ENCODE peak calls at places on chromosome 19, in six cellular contexts. O, F, N, L, S and C are unnamed samples. For H3K9me3, the result is how much of the 10 kb centered on the place peaks cover.

GRCh38 chr19:8500158-8500557 is 2.3 kb downstream of the PRAM1 start:
- DNase-seq in O (no peak), F (no peak), N (no peak), L (no peak), S (no peak), C (no peak)

GRCh38 chr19:34228762-34229161 is 25.6 kb upstream of the GARRE1 start:
- DNase-seq in O (no peak), F (no peak), N (no peak), L (no peak), S (no peak), C (no peak)

GRCh38 chr19:15297416-15298224 is 34.7 kb downstream of the BRD4 start:
- DNase-seq in O (no peak), F (peak), N (no peak), L (no peak), S (no peak), C (no peak)

GRCh38 chr19:7852851-7853759 is 21.1 kb downstream of the PRR36 start:
- DNase-seq in O (peak), F (peak), N (peak), L (no peak), S (peak), C (peak)

GRCh38 chr19:737591-738093 is 13.3 kb upstream of the MISP start:
- DNase-seq in O (peak), F (peak), N (no peak), L (no peak), S (no peak), C (no peak)

GRCh38 chr19:14434543-14435319 is 1.6 kb downstream of the PKN1 start:
- DNase-seq in O (no peak), F (peak), N (peak), L (peak), S (peak), C (peak)

GRCh38 chr19:46490774-46491173 is 4.9 kb downstream of the PNMA8B start:
- DNase-seq in O (no peak), F (no peak), N (no peak), L (no peak), S (no peak), C (no peak)

GRCh38 chr19:4375164-4375619 is 25.2 kb downstream of the SH3GL1 start:
- DNase-seq in O (no peak), F (no peak), N (peak), L (no peak), S (no peak), C (no peak)

GRCh38 chr19:47509973-47510372 is 4.9 kb downstream of the NAPA start:
- DNase-seq in O (no peak), F (no peak), N (no peak), L (peak), S (peak), C (no peak)

GRCh38 chr19:41575998-41576397 is at the start of gene CEACAM21:
- DNase-seq in O (peak), F (peak), N (no peak), L (peak), S (peak), C (peak)

GRCh38 chr19:28397311-28397710 is 815.6 kb downstream of the UQCRFS1 start:
- DNase-seq in O (no peak), F (no peak), N (no peak), L (no peak), S (no peak), C (no peak)

GRCh38 chr19:33281296-33281926 is 20.9 kb downstream of the CEBPA start:
- DNase-seq in O (no peak), F (no peak), N (no peak), L (no peak), S (no peak), C (no peak)

GRCh38 chr19:2711175-2711936 is 8.9 kb upstream of the GNG7 start:
- DNase-seq in O (peak), F (peak), N (no peak), L (no peak), S (no peak), C (no peak)

GRCh38 chr19:55146078-55146647 is 2.8 kb downstream of the TNNT1 start:
- DNase-seq in O (no peak), F (no peak), N (no peak), L (no peak), S (no peak), C (no peak)

GRCh38 chr19:1991018-1991390 is 24.5 kb downstream of the BTBD2 start:
- DNase-seq in O (no peak), F (no peak), N (no peak), L (no peak), S (no peak), C (no peak)

GRCh38 chr19:1455002-1455335 is 5.0 kb downstream of the APC2 start:
- DNase-seq in O (peak), F (no peak), N (no peak), L (no peak), S (no peak), C (no peak)

GRCh38 chr19:45558399-45558878 is 26.2 kb downstream of the OPA3 start:
- DNase-seq in O (peak), F (peak), N (no peak), L (no peak), S (peak), C (peak)

GRCh38 chr19:4575267-4575793 is 15.8 kb upstream of the SEMA6B start:
- DNase-seq in O (no peak), F (no peak), N (peak), L (peak), S (peak), C (peak)

GRCh38 chr19:44663996-44664395 is 7.3 kb upstream of the CEACAM19 start:
- DNase-seq in O (no peak), F (no peak), N (no peak), L (no peak), S (no peak), C (no peak)

GRCh38 chr19:38142176-38143035 is 81.6 kb downstream of the DPF1 start:
- DNase-seq in O (peak), F (no peak), N (peak), L (peak), S (peak), C (peak)

GRCh38 chr19:19040417-19040816 is 7.0 kb downstream of the ARMC6 start:
- DNase-seq in O (no peak), F (no peak), N (peak), L (no peak), S (peak), C (peak)

GRCh38 chr19:1106841-1107654 is 3.3 kb downstream of the GPX4 start:
- DNase-seq in O (no peak), F (peak), N (no peak), L (no peak), S (no peak), C (no peak)

GRCh38 chr19:19209372-19209771 is 2.4 kb upstream of the NCAN start:
- DNase-seq in O (no peak), F (no peak), N (no peak), L (no peak), S (no peak), C (no peak)

GRCh38 chr19:55439052-55439451 is 4.0 kb downstream of the SHISA7 start:
- DNase-seq in O (no peak), F (no peak), N (no peak), L (no peak), S (no peak), C (no peak)

GRCh38 chr19:32373614-32374295 is 28.3 kb downstream of the ZNF507 start:
- DNase-seq in O (no peak), F (no peak), N (no peak), L (peak), S (peak), C (no peak)

GRCh38 chr19:33443638-33444195 is 70.2 kb downstream of the CEBPG start:
- DNase-seq in O (no peak), F (peak), N (no peak), L (no peak), S (no peak), C (no peak)

GRCh38 chr19:46603752-46604241 is 2.7 kb downstream of the CALM3 start:
- DNase-seq in O (peak), F (peak), N (no peak), L (no peak), S (no peak), C (peak)

GRCh38 chr19:29171525-29171924 is 41.4 kb downstream of the UQCRFS1 start:
- DNase-seq in O (no peak), F (no peak), N (no peak), L (no peak), S (no peak), C (no peak)

GRCh38 chr19:19656451-19657396 is 6.8 kb downstream of the ATP13A1 start:
- DNase-seq in O (no peak), F (peak), N (peak), L (no peak), S (no peak), C (no peak)

GRCh38 chr19:29277107-29277506 is 64.2 kb upstream of the UQCRFS1 start:
- DNase-seq in O (peak), F (peak), N (no peak), L (no peak), S (no peak), C (no peak)

GRCh38 chr19:4225902-4226301 is 3.4 kb upstream of the EBI3 start:
- DNase-seq in O (no peak), F (no peak), N (no peak), L (no peak), S (no peak), C (no peak)

GRCh38 chr19:40035996-40036395 is 20.0 kb downstream of the ZNF780B start:
- DNase-seq in O (no peak), F (no peak), N (no peak), L (no peak), S (no peak), C (no peak)
- H3K9me3 ChIP-seq in O (half or more), F (half or more), N (under half), L (half or more), S (half or more), C (under half)

DNA sequence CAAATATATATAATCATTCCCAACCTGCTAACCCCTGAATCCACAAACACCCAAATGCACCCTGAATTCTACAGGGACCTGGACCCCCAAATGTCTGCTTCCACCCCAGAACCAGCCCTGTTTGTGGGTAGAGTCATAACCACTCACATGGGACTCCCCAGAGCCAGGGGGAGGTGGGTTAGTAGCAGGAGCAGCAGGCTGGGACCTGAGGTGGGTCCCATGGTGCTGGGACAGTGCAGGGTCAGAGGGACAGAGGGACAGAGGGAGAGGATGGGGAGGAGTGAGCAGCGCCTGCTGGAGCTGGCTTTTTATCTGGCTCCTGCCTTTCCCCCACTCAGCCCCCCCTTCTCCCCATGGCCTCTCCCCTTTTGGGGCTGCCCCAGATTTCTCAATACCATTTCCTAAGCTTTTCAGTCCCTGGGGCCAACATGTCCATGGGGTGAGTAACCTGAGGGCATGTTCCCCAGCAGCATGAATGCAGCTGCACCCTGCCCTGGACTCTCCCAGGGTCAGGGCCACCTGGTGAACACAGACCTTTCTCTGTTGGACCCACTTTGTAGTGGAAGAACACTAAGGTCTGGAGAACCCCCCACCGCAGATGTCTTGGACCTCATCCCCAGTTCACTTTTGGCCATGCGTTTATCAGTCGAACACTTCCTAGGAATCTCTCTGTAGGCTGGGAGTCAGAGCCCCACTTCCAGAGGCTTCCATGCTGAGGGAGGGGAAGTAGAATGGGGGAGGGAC is at the start of gene C3:
- DNase-seq in O (no peak), F (no peak), N (peak), L (peak), S (peak), C (peak)
- H3K4me3 ChIP-seq in O (peak), F (no peak), N (peak), L (no peak), S (peak), C (no peak)

DNA sequence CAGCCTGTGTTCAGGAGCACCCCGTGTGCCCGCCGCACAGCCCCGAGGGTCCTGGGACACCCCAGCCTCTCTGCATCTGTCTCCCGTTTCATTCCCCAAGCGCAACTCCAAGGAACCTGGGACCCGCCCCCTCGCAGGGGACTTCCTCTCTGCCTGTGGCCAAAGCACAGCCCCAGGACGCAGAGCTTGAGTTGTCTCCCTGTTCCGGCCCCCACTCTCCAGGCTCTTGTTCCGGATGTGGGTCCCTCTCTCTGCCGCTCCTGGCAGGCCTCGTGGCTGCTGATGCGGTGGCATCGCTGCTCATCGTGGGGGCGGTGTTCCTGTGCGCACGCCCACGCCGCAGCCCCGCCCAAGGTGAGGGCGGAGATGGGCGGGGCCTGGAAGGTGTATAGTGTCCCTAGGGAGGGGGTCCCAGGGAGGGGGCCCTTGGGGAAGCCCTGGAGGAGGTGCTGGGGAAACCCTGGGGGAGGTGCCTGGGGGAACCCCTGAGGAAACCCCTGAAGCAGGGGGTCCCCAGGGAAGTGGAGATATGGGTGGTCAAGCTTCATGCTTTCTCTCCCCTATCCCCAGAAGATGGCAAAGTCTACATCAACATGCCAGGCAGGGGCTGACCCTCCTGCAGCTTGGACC is 1.3 kb downstream of the HCST start:
- DNase-seq in O (peak), F (peak), N (peak), L (peak), S (peak), C (peak)
- TF ChIP-seq POLR2A in O (peak), F (peak), N (no peak), L (peak), S (no peak), C (no peak)

GRCh38 chr19:49193822-49194394 is 36.3 kb downstream of the TRPM4 start:
- DNase-seq in O (no peak), F (no peak), N (no peak), L (no peak), S (no peak), C (no peak)
- H3K9me3 ChIP-seq in O (under half), F (under half), N (under half), L (under half), S (under half), C (under half)

GRCh38 chr19:51339313-51339686 is 2.6 kb downstream of the VSIG10L start:
- DNase-seq in O (no peak), F (no peak), N (no peak), L (no peak), S (no peak), C (no peak)

GRCh38 chr19:51337141-51337860 is 4.6 kb downstream of the VSIG10L start:
- DNase-seq in O (no peak), F (no peak), N (no peak), L (no peak), S (no peak), C (no peak)

GRCh38 chr19:51338563-51339312 is 3.2 kb downstream of the VSIG10L start:
- DNase-seq in O (peak), F (peak), N (peak), L (peak), S (peak), C (peak)

GRCh38 chr19:51339687-51340656 is 2.0 kb downstream of the VSIG10L start:
- DNase-seq in O (peak), F (peak), N (peak), L (peak), S (peak), C (peak)

DNA sequence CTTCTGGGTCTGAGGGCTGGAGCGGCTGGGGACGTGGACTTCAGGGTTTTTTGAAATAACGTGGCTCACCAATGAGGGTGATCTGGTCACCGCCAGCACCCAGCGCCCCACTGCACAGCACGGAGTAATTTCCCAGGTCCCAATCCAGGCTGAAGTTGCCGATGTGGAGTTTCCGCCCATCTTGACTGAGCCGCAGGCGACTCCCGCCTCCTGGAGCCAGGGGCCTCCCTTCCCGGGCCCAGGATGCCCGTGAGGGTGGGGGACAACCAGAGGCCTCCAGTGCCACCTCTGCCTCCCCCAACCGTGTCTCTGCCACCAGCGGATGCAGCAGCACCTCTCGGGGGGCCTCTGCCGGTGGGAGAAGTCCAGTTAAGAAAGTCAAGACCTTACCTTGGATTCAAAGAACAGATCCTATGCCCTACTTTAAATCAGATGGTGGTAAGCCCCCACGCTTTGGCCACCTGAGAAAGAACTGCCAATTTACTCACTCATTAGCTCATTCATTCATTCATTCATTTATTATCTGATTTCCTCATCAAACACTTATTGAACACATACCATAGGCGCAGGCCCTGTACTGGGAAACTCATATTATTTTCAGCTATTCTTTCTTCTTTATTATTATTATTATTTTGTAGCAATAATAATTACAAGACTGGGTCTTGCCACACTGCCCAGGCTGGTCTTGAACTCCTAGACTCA is 3.9 kb downstream of the VSIG10L start:
- DNase-seq in O (no peak), F (no peak), N (peak), L (no peak), S (no peak), C (no peak)
- H3K4me3 ChIP-seq in O (no peak), F (no peak), N (no peak), L (no peak), S (no peak), C (no peak)